ENCODE peak calls at places on chromosomes 6 and 20, in ten cellular contexts. R is GM04504; X is MV-4-11; U is A549; N is fibroblast of the conjunctiva; T is effector memory CD4-positive, alpha-beta T cell; D is EL; W is left ventricle myocardium inferior; I is activated CD4-positive, alpha-beta memory T cell treated with anti-CD3 and anti-CD28 coated beads, Interleukin-2, amount 10 ng/mL, durations not matched to agents 7 days and 5 days; Y is CD4-positive, alpha-beta T cell. F is an unnamed sample.

GRCh38 chr20:38915355-38915754 is 10.9 kb upstream of the FAM83D start:
- DNase-seq in R (no peak), U (no peak), D (no peak), W (no peak), T (no peak), N (no peak), X (no peak), I (no peak), Y (no peak), F (no peak)

GRCh38 chr6:108260126-108260808 is 573 bp downstream of the SNX3 start:
- DNase-seq in R (peak; percentile 21), U (peak; percentile 27), D (peak; percentile 49), W (peak; percentile 32), Y (no peak), N (no peak), X (no peak), I (peak; percentile 46), T (no peak), F (no peak)

GRCh38 chr20:50020283-50020682 is 37.5 kb downstream of the SNAI1 start:
- DNase-seq in R (no peak), U (peak; percentile 55), T (no peak), W (no peak), N (no peak), I (peak; percentile 46), D (peak; percentile 56), Y (no peak), X (peak; percentile 68), F (no peak)

GRCh38 chr6:3765415-3765814 is 13.9 kb upstream of the PXDC1 start:
- DNase-seq in I (no peak), N (no peak), U (no peak), D (no peak), T (no peak), R (no peak), X (no peak), W (no peak), Y (no peak), F (no peak)

GRCh38 chr6:143064996-143065683 is 4.5 kb downstream of the AIG1 start:
- DNase-seq in D (peak; percentile 54), T (no peak), R (no peak), I (no peak), Y (no peak), U (no peak), N (no peak), W (no peak), X (peak; percentile 80), F (no peak)

GRCh38 chr6:42911171-42912021 is 4.5 kb upstream of the PTCRA start:
- DNase-seq in W (no peak), Y (no peak), R (no peak), U (no peak), D (no peak), N (no peak), X (no peak), I (no peak), T (no peak), F (no peak)

GRCh38 chr6:32700391-32701040 is 34.1 kb upstream of the HLA-DQB1 start:
- DNase-seq in W (no peak), X (peak; percentile 38), Y (peak; percentile 14), I (peak; percentile 33), R (peak; percentile 15), U (peak; percentile 58), N (peak; percentile 32), T (peak; percentile 16), D (peak; percentile 56), F (no peak)

GRCh38 chr6:19210849-19211590 is 626.1 kb upstream of the ID4 start:
- DNase-seq in U (peak; percentile 4), X (no peak), D (peak; percentile 3), T (no peak), W (peak; percentile 25), N (no peak), R (no peak), Y (no peak), I (peak; percentile 17), F (no peak)

GRCh38 chr20:23301436-23302050 is 49.0 kb upstream of the NXT1 start:
- DNase-seq in T (no peak), D (no peak), N (no peak), U (no peak), Y (no peak), R (no peak), I (no peak), X (no peak), W (no peak), F (no peak)

GRCh38 chr20:45436732-45437485 is 21.0 kb downstream of the PIGT start:
- DNase-seq in D (peak; percentile 90), T (peak; percentile 79), N (peak; percentile 68), I (peak; percentile 87), R (peak; percentile 69), Y (peak; percentile 83), W (peak; percentile 91), U (peak; percentile 77), X (peak; percentile 59), F (no peak)

GRCh38 chr20:24830649-24831048 is 118.4 kb upstream of the CST7 start:
- DNase-seq in D (no peak), I (no peak), R (no peak), Y (no peak), T (no peak), N (no peak), W (no peak), X (no peak), U (no peak), F (no peak)

GRCh38 chr6:127102299-127102698 is 16.2 kb upstream of the RSPO3 start:
- DNase-seq in Y (no peak), T (no peak), N (peak; percentile 18), X (peak; percentile 86), W (no peak), R (peak; percentile 65), D (peak; percentile 80), I (no peak), U (peak; percentile 97), F (peak; percentile 89)

GRCh38 chr6:90273863-90274262 is 22.8 kb downstream of the BACH2 start:
- DNase-seq in D (no peak), X (no peak), W (no peak), T (no peak), N (no peak), U (no peak), Y (no peak), R (no peak), I (no peak), F (no peak)

GRCh38 chr20:56949318-56949717 is 317.1 kb downstream of the BMP7 start:
- DNase-seq in D (no peak), U (peak; percentile 33), X (no peak), N (no peak), T (no peak), W (no peak), I (no peak), Y (no peak), R (no peak), F (no peak)

GRCh38 chr6:43915213-43915869 is 145.3 kb downstream of the VEGFA start:
- DNase-seq in R (no peak), T (no peak), N (no peak), D (no peak), U (no peak), W (no peak), X (no peak), I (no peak), Y (no peak), F (no peak)

GRCh38 chr6:43467752-43468151 is 9.6 kb upstream of the TJAP1 start:
- DNase-seq in T (no peak), D (no peak), W (no peak), Y (no peak), X (no peak), I (no peak), R (no peak), N (no peak), U (no peak), F (no peak)

GRCh38 chr6:2008383-2008976 is 236.9 kb downstream of the GMDS start:
- DNase-seq in U (no peak), R (no peak), D (peak; percentile 38), N (no peak), W (no peak), I (no peak), X (no peak), T (no peak), Y (no peak), F (no peak)

GRCh38 chr6:83215131-83216047 is 22.2 kb downstream of the RWDD2A start:
- DNase-seq in T (peak; percentile 26), X (peak; percentile 67), Y (no peak), N (peak; percentile 64), R (peak; percentile 50), D (peak; percentile 75), U (peak; percentile 53), I (peak; percentile 68), W (peak; percentile 39), F (no peak)

GRCh38 chr6:140388141-140388802 is 1013.8 kb upstream of the CITED2 start:
- DNase-seq in N (no peak), W (no peak), D (no peak), T (no peak), Y (no peak), R (no peak), X (no peak), I (no peak), U (peak; percentile 14), F (no peak)

GRCh38 chr6:131175559-131175958 is 40.3 kb downstream of the AKAP7 start:
- DNase-seq in I (no peak), U (no peak), Y (no peak), T (no peak), X (no peak), R (no peak), N (no peak), W (no peak), D (peak; percentile 21), F (no peak)

GRCh38 chr6:11535801-11536230 is 1.7 kb upstream of the TMEM170B start:
- DNase-seq in Y (no peak), X (peak; percentile 22), D (peak; percentile 50), T (no peak), I (no peak), U (no peak), R (no peak), W (no peak), N (no peak), F (no peak)

GRCh38 chr6:111487656-111488055 is 4.6 kb upstream of the REV3L start:
- DNase-seq in D (peak; percentile 62), I (no peak), U (no peak), N (no peak), X (peak; percentile 90), Y (no peak), T (no peak), R (peak; percentile 41), W (no peak), F (no peak)

GRCh38 chr20:25541676-25542075 is 43.7 kb downstream of the NINL start:
- DNase-seq in R (peak; percentile 28), N (no peak), Y (no peak), W (no peak), T (no peak), D (no peak), I (no peak), U (no peak), X (peak; percentile 80), F (no peak)

GRCh38 chr6:11065436-11066202 is 21.5 kb upstream of the ELOVL2 start:
- DNase-seq in Y (no peak), D (no peak), I (no peak), R (no peak), X (no peak), W (no peak), T (no peak), U (no peak), N (no peak), F (no peak)

GRCh38 chr6:113315068-113315467 is 542.1 kb upstream of the MARCKS start:
- DNase-seq in N (no peak), U (no peak), R (no peak), X (no peak), Y (no peak), I (no peak), W (no peak), D (no peak), T (no peak), F (no peak)

GRCh38 chr20:19785886-19786285 is 27.8 kb downstream of the RIN2 start:
- DNase-seq in U (no peak), I (no peak), R (no peak), T (no peak), N (no peak), X (no peak), D (no peak), Y (no peak), W (no peak), F (peak; percentile 65)

F was measured in AG04449.